ENCODE peak calls at places on chromosomes 7 and 10, in seven cellular contexts. One of them, this sample, is unnamed.

GRCh38 chr7:107471292-107472070 is 1.6 kb downstream of the GPR22 start:
- DNase-seq in HepG2: no peak
- DNase-seq in HCT116: no peak
- DNase-seq in SK-N-SH: no peak
- DNase-seq in A549: no peak
- DNase-seq in GM23338: peak
- DNase-seq in Panc1: no peak
- DNase-seq in this sample: no peak

GRCh38 chr10:114404171-114405010 is at the start of gene AFAP1L2:
- DNase-seq in GM23338: peak
- DNase-seq in HCT116: no peak
- DNase-seq in HepG2: no peak
- DNase-seq in Panc1: no peak
- DNase-seq in A549: peak
- DNase-seq in SK-N-SH: peak
- DNase-seq in this sample: no peak

GRCh38 chr10:93181249-93181928 is 107.7 kb downstream of the CYP26A1 start:
- DNase-seq in SK-N-SH: no peak
- DNase-seq in HepG2: no peak
- DNase-seq in A549: no peak
- DNase-seq in GM23338: no peak
- DNase-seq in HCT116: no peak
- DNase-seq in Panc1: no peak
- DNase-seq in this sample: no peak

GRCh38 chr7:106313456-106313891 is 28.7 kb upstream of the NAMPT start:
- DNase-seq in SK-N-SH: no peak
- DNase-seq in Panc1: peak
- DNase-seq in HCT116: no peak
- DNase-seq in GM23338: no peak
- DNase-seq in A549: peak
- DNase-seq in HepG2: no peak
- DNase-seq in this sample: no peak

GRCh38 chr7:141071855-141072547 is 1.9 kb upstream of the TMEM178B start:
- DNase-seq in A549: no peak
- DNase-seq in SK-N-SH: peak
- DNase-seq in GM23338: peak
- DNase-seq in Panc1: no peak
- DNase-seq in HCT116: no peak
- DNase-seq in HepG2: no peak
- DNase-seq in this sample: no peak

GRCh38 chr7:133586253-133586652 is 333.4 kb downstream of the EXOC4 start:
- DNase-seq in A549: no peak
- DNase-seq in GM23338: no peak
- DNase-seq in Panc1: no peak
- DNase-seq in SK-N-SH: no peak
- DNase-seq in HCT116: no peak
- DNase-seq in HepG2: no peak
- DNase-seq in this sample: no peak

GRCh38 chr10:121078036-121078435 is 226.9 kb downstream of the WDR11 start:
- DNase-seq in HCT116: no peak
- DNase-seq in GM23338: no peak
- DNase-seq in HepG2: no peak
- DNase-seq in A549: no peak
- DNase-seq in SK-N-SH: no peak
- DNase-seq in Panc1: no peak
- DNase-seq in this sample: no peak

GRCh38 chr7:13846386-13846785 is 143.1 kb downstream of the ETV1 start:
- DNase-seq in HCT116: no peak
- DNase-seq in SK-N-SH: no peak
- DNase-seq in A549: no peak
- DNase-seq in Panc1: no peak
- DNase-seq in GM23338: no peak
- DNase-seq in HepG2: no peak
- DNase-seq in this sample: no peak

GRCh38 chr10:90871761-90872647 is at the start of gene RPP30:
- DNase-seq in Panc1: peak
- DNase-seq in SK-N-SH: peak
- DNase-seq in HepG2: peak
- DNase-seq in A549: peak
- DNase-seq in GM23338: peak
- DNase-seq in HCT116: no peak
- DNase-seq in this sample: peak

GRCh38 chr10:79384773-79385391 is 37.6 kb downstream of the PPIF start:
- DNase-seq in HepG2: no peak
- DNase-seq in Panc1: no peak
- DNase-seq in SK-N-SH: peak
- DNase-seq in HCT116: no peak
- DNase-seq in GM23338: no peak
- DNase-seq in A549: no peak
- DNase-seq in this sample: no peak

DNA sequence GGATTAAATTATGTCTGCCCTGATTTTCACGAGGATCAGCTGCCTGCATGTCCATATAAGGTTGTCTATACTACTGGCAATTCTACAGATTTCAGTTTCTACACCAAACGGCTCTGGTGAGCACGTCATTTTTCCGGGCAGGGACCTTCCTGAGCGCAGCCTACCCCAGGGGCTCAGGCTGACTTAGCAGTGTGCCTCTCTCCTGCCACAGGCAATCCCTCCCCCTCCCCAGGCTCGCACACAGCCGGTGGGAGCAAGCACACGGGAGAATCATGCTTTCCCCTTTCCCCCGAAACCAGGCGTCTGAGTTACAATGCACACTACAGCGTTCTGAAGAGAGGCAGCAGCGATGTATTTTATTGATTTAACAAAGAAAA is 1.7 kb downstream of the KLF6 start:
- DNase-seq in A549: peak
- DNase-seq in GM23338: peak
- DNase-seq in HCT116: no peak
- DNase-seq in HepG2: no peak
- DNase-seq in Panc1: no peak
- DNase-seq in SK-N-SH: peak
- DNase-seq in this sample: no peak
- TF ChIP-seq CTCF in A549: no peak
- TF ChIP-seq CTCF in GM23338: no peak
- TF ChIP-seq CTCF in HCT116: no peak
- TF ChIP-seq CTCF in HepG2: no peak
- TF ChIP-seq CTCF in Panc1: no peak
- TF ChIP-seq CTCF in SK-N-SH: no peak
- TF ChIP-seq CTCF in this sample: no peak

DNA sequence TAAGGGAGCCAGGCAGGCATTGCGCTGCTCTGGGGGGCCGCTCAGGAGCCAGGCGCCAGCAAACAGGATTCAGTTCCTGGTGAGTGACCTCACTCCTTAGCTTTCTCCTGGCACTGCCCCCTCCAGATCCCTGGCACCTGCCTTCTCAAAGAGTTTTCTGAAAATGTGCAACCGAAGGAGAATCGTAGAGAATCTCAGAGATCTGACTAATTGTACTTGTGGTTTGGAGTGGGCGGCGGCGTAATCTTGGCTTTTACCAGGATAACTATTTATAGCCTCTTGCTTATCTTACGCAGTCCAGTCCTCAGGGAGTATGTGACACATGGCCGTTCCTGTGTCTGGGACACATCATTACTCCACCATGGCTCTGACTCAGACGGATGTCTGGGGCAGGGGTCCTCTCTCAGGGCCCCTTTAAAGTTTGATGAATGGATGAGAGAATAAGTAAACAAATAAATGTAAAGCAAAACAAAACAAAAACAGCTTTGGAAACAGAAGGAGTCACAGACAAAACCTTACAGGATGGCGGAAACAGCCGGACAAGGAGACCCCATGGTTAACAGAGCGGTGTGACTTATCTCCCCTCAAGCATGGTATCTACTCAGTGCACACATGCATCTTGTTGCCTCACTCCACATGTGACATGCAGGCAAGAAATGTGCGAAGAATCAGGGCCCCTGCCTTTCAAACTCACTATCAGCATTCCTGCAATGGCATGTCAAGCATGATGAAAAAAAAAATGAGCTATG is 99.7 kb downstream of the TNS3 start:
- DNase-seq in Panc1: no peak
- DNase-seq in A549: no peak
- DNase-seq in GM23338: no peak
- DNase-seq in HCT116: no peak
- DNase-seq in SK-N-SH: peak
- DNase-seq in HepG2: no peak
- DNase-seq in this sample: no peak
- TF ChIP-seq REST in Panc1: no peak
- TF ChIP-seq REST in A549: no peak
- TF ChIP-seq REST in GM23338: no peak
- TF ChIP-seq REST in HCT116: no peak
- TF ChIP-seq REST in SK-N-SH: peak
- TF ChIP-seq REST in HepG2: no peak
- TF ChIP-seq REST in this sample: no peak

DNA sequence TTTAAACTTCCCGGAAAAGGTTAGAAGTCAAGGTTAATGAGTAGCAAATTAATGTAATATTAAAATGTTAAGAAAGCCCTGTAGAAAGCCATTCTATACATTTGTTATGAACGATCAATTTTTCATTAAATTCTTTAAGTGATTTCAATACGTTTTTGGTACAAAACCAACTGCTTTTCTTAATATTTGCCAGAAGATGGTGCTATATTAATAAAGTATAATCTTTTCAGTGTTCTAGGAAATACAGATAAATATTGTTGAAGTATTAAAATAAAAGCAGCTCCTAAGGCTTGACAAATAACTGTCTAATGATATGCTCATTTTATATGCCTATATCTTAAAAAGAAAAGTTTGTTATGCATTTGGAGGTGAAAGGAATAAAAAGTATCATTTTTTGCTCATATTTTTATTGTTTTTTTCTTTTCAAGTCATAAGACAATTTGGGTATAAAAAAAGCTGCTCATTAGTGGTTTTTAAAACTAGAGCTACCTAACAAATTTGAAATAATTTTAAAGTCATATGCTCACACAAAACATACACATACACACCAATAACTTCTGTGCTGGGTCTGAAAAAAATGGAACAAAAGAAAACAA is 130.3 kb upstream of the POT1 start:
- DNase-seq in HCT116: no peak
- DNase-seq in Panc1: no peak
- DNase-seq in HepG2: no peak
- DNase-seq in GM23338: no peak
- DNase-seq in SK-N-SH: peak
- DNase-seq in A549: no peak
- DNase-seq in this sample: no peak
- TF ChIP-seq CTCF in HCT116: peak
- TF ChIP-seq CTCF in Panc1: peak
- TF ChIP-seq CTCF in HepG2: no peak
- TF ChIP-seq CTCF in GM23338: no peak
- TF ChIP-seq CTCF in SK-N-SH: peak
- TF ChIP-seq CTCF in A549: peak
- TF ChIP-seq CTCF in this sample: no peak

GRCh38 chr10:84138478-84139125 is 707 bp upstream of the GHITM start:
- DNase-seq in A549: peak
- DNase-seq in SK-N-SH: peak
- DNase-seq in GM23338: peak
- DNase-seq in HCT116: no peak
- DNase-seq in Panc1: peak
- DNase-seq in HepG2: no peak
- DNase-seq in this sample: no peak

GRCh38 chr10:84139126-84140035 is at the start of gene GHITM:
- DNase-seq in GM23338: peak
- DNase-seq in HepG2: peak
- DNase-seq in SK-N-SH: peak
- DNase-seq in A549: peak
- DNase-seq in HCT116: peak
- DNase-seq in Panc1: peak
- DNase-seq in this sample: peak

GRCh38 chr10:84135836-84136235 is 3.5 kb upstream of the GHITM start:
- DNase-seq in Panc1: no peak
- DNase-seq in GM23338: no peak
- DNase-seq in HCT116: no peak
- DNase-seq in HepG2: peak
- DNase-seq in A549: no peak
- DNase-seq in SK-N-SH: no peak
- DNase-seq in this sample: no peak

GRCh38 chr10:84140036-84140379 is 699 bp downstream of the GHITM start:
- DNase-seq in HCT116: no peak
- DNase-seq in A549: peak
- DNase-seq in HepG2: peak
- DNase-seq in GM23338: no peak
- DNase-seq in Panc1: no peak
- DNase-seq in SK-N-SH: peak
- DNase-seq in this sample: no peak
- TF ChIP-seq REST in HCT116: no peak
- TF ChIP-seq REST in A549: no peak
- TF ChIP-seq REST in HepG2: no peak
- TF ChIP-seq REST in GM23338: no peak
- TF ChIP-seq REST in Panc1: no peak
- TF ChIP-seq REST in SK-N-SH: no peak
- TF ChIP-seq REST in this sample: no peak

GRCh38 chr7:1944619-1945210 is 274.6 kb downstream of the ELFN1 start:
- DNase-seq in HCT116: no peak
- DNase-seq in Panc1: no peak
- DNase-seq in GM23338: no peak
- DNase-seq in SK-N-SH: no peak
- DNase-seq in HepG2: no peak
- DNase-seq in A549: no peak
- DNase-seq in this sample: no peak

GRCh38 chr7:1942026-1942703 is 272.1 kb downstream of the ELFN1 start:
- DNase-seq in SK-N-SH: no peak
- DNase-seq in A549: no peak
- DNase-seq in Panc1: no peak
- DNase-seq in GM23338: no peak
- DNase-seq in HCT116: no peak
- DNase-seq in HepG2: no peak
- DNase-seq in this sample: no peak

GRCh38 chr7:1942704-1943294 is 272.7 kb downstream of the ELFN1 start:
- DNase-seq in HCT116: no peak
- DNase-seq in HepG2: no peak
- DNase-seq in SK-N-SH: no peak
- DNase-seq in GM23338: no peak
- DNase-seq in Panc1: no peak
- DNase-seq in A549: no peak
- DNase-seq in this sample: peak

GRCh38 chr7:1943933-1944618 is 274.0 kb downstream of the ELFN1 start:
- DNase-seq in A549: no peak
- DNase-seq in GM23338: peak
- DNase-seq in HepG2: no peak
- DNase-seq in HCT116: no peak
- DNase-seq in SK-N-SH: no peak
- DNase-seq in Panc1: no peak
- DNase-seq in this sample: no peak

DNA sequence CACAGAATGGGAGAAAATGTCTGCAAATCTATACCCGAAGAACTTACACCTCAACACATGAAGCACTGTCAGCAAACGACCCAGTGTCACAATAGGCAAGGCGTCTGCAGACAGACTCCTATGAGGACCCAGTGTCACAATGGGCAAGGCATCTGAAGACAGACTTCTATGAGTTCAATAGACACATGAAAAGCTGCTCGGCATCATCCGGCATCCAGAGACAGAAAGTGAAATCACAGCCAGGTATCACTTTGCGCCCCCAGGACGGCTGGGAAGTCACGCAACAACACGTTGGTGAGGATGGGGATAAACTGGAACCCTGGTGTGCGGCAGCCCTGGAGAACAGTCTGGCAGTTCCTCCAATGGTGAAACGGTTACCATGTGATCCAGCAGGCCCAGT is 273.2 kb downstream of the ELFN1 start:
- DNase-seq in A549: no peak
- DNase-seq in GM23338: no peak
- DNase-seq in SK-N-SH: no peak
- DNase-seq in HCT116: no peak
- DNase-seq in Panc1: no peak
- DNase-seq in HepG2: no peak
- DNase-seq in this sample: no peak
- TF ChIP-seq CTCF in A549: no peak
- TF ChIP-seq CTCF in GM23338: no peak
- TF ChIP-seq CTCF in SK-N-SH: no peak
- TF ChIP-seq CTCF in HCT116: no peak
- TF ChIP-seq CTCF in Panc1: no peak
- TF ChIP-seq CTCF in HepG2: no peak
- TF ChIP-seq CTCF in this sample: no peak

GRCh38 chr7:123770378-123770777 is 21.6 kb upstream of the WASL start:
- DNase-seq in A549: peak
- DNase-seq in SK-N-SH: no peak
- DNase-seq in Panc1: no peak
- DNase-seq in GM23338: no peak
- DNase-seq in HepG2: peak
- DNase-seq in HCT116: no peak
- DNase-seq in this sample: peak
- TF ChIP-seq REST in A549: no peak
- TF ChIP-seq REST in SK-N-SH: no peak
- TF ChIP-seq REST in Panc1: no peak
- TF ChIP-seq REST in GM23338: no peak
- TF ChIP-seq REST in HepG2: no peak
- TF ChIP-seq REST in HCT116: no peak
- TF ChIP-seq REST in this sample: no peak

This sample was measured in HL-60.